ENCODE peak calls at places on chromosomes 11 and 22, in nine cellular contexts. One of them, this sample, is unnamed.

GRCh38 chr11:75555079-75555811 is 6.8 kb upstream of the SERPINH1 start:
- DNase-seq in endothelial cell: no peak
- DNase-seq in MCF 10A: no peak
- DNase-seq in type B pancreatic cell: no peak
- DNase-seq in RWPE1: no peak
- DNase-seq in lower lobe of right lung: no peak
- DNase-seq in right atrium auricular region: no peak
- DNase-seq in sigmoid colon: peak
- DNase-seq in fibroblast of lung: no peak
- DNase-seq in this sample: no peak

GRCh38 chr11:12287009-12287373 is 90.4 kb upstream of the PARVA start:
- DNase-seq in right atrium auricular region: peak
- DNase-seq in fibroblast of lung: peak
- DNase-seq in MCF 10A: peak
- DNase-seq in sigmoid colon: peak
- DNase-seq in endothelial cell: no peak
- DNase-seq in RWPE1: peak
- DNase-seq in type B pancreatic cell: no peak
- DNase-seq in lower lobe of right lung: no peak
- DNase-seq in this sample: no peak

GRCh38 chr11:133796043-133796795 is 49.1 kb downstream of the SPATA19 start:
- DNase-seq in lower lobe of right lung: no peak
- DNase-seq in endothelial cell: no peak
- DNase-seq in type B pancreatic cell: no peak
- DNase-seq in sigmoid colon: no peak
- DNase-seq in right atrium auricular region: no peak
- DNase-seq in fibroblast of lung: no peak
- DNase-seq in MCF 10A: no peak
- DNase-seq in RWPE1: no peak
- DNase-seq in this sample: no peak

GRCh38 chr11:108698844-108699642 is 34.2 kb downstream of the DDX10 start:
- DNase-seq in RWPE1: peak
- DNase-seq in type B pancreatic cell: no peak
- DNase-seq in lower lobe of right lung: no peak
- DNase-seq in sigmoid colon: no peak
- DNase-seq in MCF 10A: peak
- DNase-seq in fibroblast of lung: peak
- DNase-seq in right atrium auricular region: no peak
- DNase-seq in endothelial cell: no peak
- DNase-seq in this sample: no peak

GRCh38 chr22:44151661-44152060 is 29.1 kb upstream of the PARVG start:
- DNase-seq in fibroblast of lung: peak
- DNase-seq in type B pancreatic cell: no peak
- DNase-seq in RWPE1: peak
- DNase-seq in lower lobe of right lung: no peak
- DNase-seq in MCF 10A: peak
- DNase-seq in right atrium auricular region: no peak
- DNase-seq in endothelial cell: no peak
- DNase-seq in sigmoid colon: no peak
- DNase-seq in this sample: no peak

GRCh38 chr11:97909544-97910394 is 1111.0 kb upstream of the CNTN5 start:
- DNase-seq in endothelial cell: no peak
- DNase-seq in lower lobe of right lung: no peak
- DNase-seq in RWPE1: no peak
- DNase-seq in fibroblast of lung: peak
- DNase-seq in type B pancreatic cell: no peak
- DNase-seq in right atrium auricular region: no peak
- DNase-seq in MCF 10A: no peak
- DNase-seq in sigmoid colon: no peak
- DNase-seq in this sample: no peak

GRCh38 chr11:829116-829945 is 1.6 kb downstream of the CRACR2B start:
- DNase-seq in type B pancreatic cell: no peak
- DNase-seq in sigmoid colon: no peak
- DNase-seq in lower lobe of right lung: no peak
- DNase-seq in fibroblast of lung: no peak
- DNase-seq in RWPE1: no peak
- DNase-seq in endothelial cell: peak
- DNase-seq in MCF 10A: no peak
- DNase-seq in right atrium auricular region: no peak
- DNase-seq in this sample: no peak

GRCh38 chr11:101327908-101328307 is 198.3 kb upstream of the PGR start:
- DNase-seq in type B pancreatic cell: no peak
- DNase-seq in lower lobe of right lung: no peak
- DNase-seq in MCF 10A: peak
- DNase-seq in right atrium auricular region: no peak
- DNase-seq in sigmoid colon: no peak
- DNase-seq in RWPE1: no peak
- DNase-seq in endothelial cell: no peak
- DNase-seq in fibroblast of lung: no peak
- DNase-seq in this sample: no peak

GRCh38 chr11:2693851-2694261 is 5.9 kb downstream of the KCNQ1OT1 start:
- DNase-seq in MCF 10A: no peak
- DNase-seq in endothelial cell: no peak
- DNase-seq in lower lobe of right lung: no peak
- DNase-seq in sigmoid colon: peak
- DNase-seq in RWPE1: no peak
- DNase-seq in type B pancreatic cell: no peak
- DNase-seq in fibroblast of lung: no peak
- DNase-seq in right atrium auricular region: no peak
- DNase-seq in this sample: no peak

GRCh38 chr11:113387605-113388211 is at the start of gene ANKK1:
- DNase-seq in type B pancreatic cell: no peak
- DNase-seq in fibroblast of lung: no peak
- DNase-seq in lower lobe of right lung: no peak
- DNase-seq in right atrium auricular region: no peak
- DNase-seq in MCF 10A: peak
- DNase-seq in sigmoid colon: no peak
- DNase-seq in endothelial cell: peak
- DNase-seq in RWPE1: no peak
- DNase-seq in this sample: no peak

GRCh38 chr22:38180841-38181452 is 683 bp downstream of the PLA2G6 start:
- DNase-seq in endothelial cell: no peak
- DNase-seq in sigmoid colon: no peak
- DNase-seq in type B pancreatic cell: no peak
- DNase-seq in fibroblast of lung: no peak
- DNase-seq in MCF 10A: peak
- DNase-seq in lower lobe of right lung: peak
- DNase-seq in right atrium auricular region: no peak
- DNase-seq in RWPE1: no peak
- DNase-seq in this sample: no peak

GRCh38 chr22:37244922-37245722 is 1.1 kb upstream of the RAC2 start:
- DNase-seq in lower lobe of right lung: peak
- DNase-seq in endothelial cell: no peak
- DNase-seq in fibroblast of lung: no peak
- DNase-seq in MCF 10A: no peak
- DNase-seq in RWPE1: no peak
- DNase-seq in type B pancreatic cell: no peak
- DNase-seq in sigmoid colon: no peak
- DNase-seq in right atrium auricular region: no peak
- DNase-seq in this sample: no peak

GRCh38 chr22:17806437-17806836 is 32.2 kb upstream of the BID start:
- DNase-seq in RWPE1: no peak
- DNase-seq in sigmoid colon: no peak
- DNase-seq in MCF 10A: no peak
- DNase-seq in type B pancreatic cell: no peak
- DNase-seq in right atrium auricular region: no peak
- DNase-seq in lower lobe of right lung: no peak
- DNase-seq in fibroblast of lung: no peak
- DNase-seq in endothelial cell: no peak
- DNase-seq in this sample: no peak

GRCh38 chr11:27166130-27166529 is 125.5 kb downstream of the BBOX1 start:
- DNase-seq in type B pancreatic cell: no peak
- DNase-seq in right atrium auricular region: no peak
- DNase-seq in MCF 10A: no peak
- DNase-seq in lower lobe of right lung: no peak
- DNase-seq in fibroblast of lung: no peak
- DNase-seq in endothelial cell: no peak
- DNase-seq in sigmoid colon: no peak
- DNase-seq in RWPE1: no peak
- DNase-seq in this sample: no peak

GRCh38 chr22:24707477-24707816 is 67.1 kb downstream of the PIWIL3 start:
- DNase-seq in endothelial cell: no peak
- DNase-seq in type B pancreatic cell: no peak
- DNase-seq in MCF 10A: no peak
- DNase-seq in lower lobe of right lung: no peak
- DNase-seq in fibroblast of lung: no peak
- DNase-seq in right atrium auricular region: no peak
- DNase-seq in RWPE1: no peak
- DNase-seq in sigmoid colon: no peak
- DNase-seq in this sample: no peak

DNA sequence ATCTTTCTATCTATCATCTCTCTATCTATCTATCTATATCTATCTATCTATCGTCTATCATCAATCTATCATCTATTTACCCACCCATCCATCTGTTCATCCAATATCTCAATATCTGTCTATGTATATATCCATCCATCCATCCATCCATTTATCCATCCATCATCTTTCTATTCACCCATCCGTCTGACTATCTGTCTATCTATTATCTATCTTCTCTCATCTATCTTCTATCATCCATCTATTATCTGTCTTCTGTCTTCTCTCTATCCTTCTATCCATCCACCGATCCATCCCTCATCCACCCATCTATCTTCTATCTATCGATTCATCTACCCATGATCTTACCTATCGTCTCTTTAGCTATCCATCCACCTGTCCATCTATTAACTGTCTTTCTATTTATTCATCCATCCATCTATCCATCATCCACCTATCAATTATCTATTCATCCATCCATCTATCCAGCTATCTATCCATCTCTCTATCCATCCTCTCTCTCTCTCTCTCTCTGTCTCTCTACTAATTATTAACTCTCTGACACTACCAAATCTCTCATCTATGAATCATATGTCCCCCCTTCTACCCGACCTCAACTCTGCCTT is 89.1 kb downstream of the DHCR7 start:
- DNase-seq in right atrium auricular region: no peak
- DNase-seq in endothelial cell: no peak
- DNase-seq in fibroblast of lung: no peak
- DNase-seq in sigmoid colon: no peak
- DNase-seq in type B pancreatic cell: no peak
- DNase-seq in RWPE1: no peak
- DNase-seq in lower lobe of right lung: no peak
- DNase-seq in MCF 10A: no peak
- DNase-seq in this sample: no peak
- TF ChIP-seq CTCF in right atrium auricular region: no peak
- TF ChIP-seq CTCF in endothelial cell: no peak
- TF ChIP-seq CTCF in fibroblast of lung: no peak
- TF ChIP-seq CTCF in sigmoid colon: no peak
- TF ChIP-seq CTCF in type B pancreatic cell: no peak
- TF ChIP-seq CTCF in RWPE1: no peak
- TF ChIP-seq CTCF in lower lobe of right lung: no peak
- TF ChIP-seq CTCF in MCF 10A: no peak
- TF ChIP-seq CTCF in this sample: no peak

GRCh38 chr11:69640995-69641581 is at the start of gene CCND1:
- DNase-seq in endothelial cell: peak
- DNase-seq in fibroblast of lung: peak
- DNase-seq in RWPE1: peak
- DNase-seq in right atrium auricular region: peak
- DNase-seq in lower lobe of right lung: peak
- DNase-seq in type B pancreatic cell: peak
- DNase-seq in MCF 10A: peak
- DNase-seq in sigmoid colon: peak
- DNase-seq in this sample: no peak
- TF ChIP-seq CTCF in endothelial cell: no peak
- TF ChIP-seq CTCF in fibroblast of lung: no peak
- TF ChIP-seq CTCF in RWPE1: peak
- TF ChIP-seq CTCF in right atrium auricular region: peak
- TF ChIP-seq CTCF in lower lobe of right lung: peak
- TF ChIP-seq CTCF in type B pancreatic cell: peak
- TF ChIP-seq CTCF in MCF 10A: no peak
- TF ChIP-seq CTCF in sigmoid colon: no peak
- TF ChIP-seq CTCF in this sample: no peak

GRCh38 chr11:95231126-95231880 is at the start of gene SESN3:
- DNase-seq in RWPE1: peak
- DNase-seq in fibroblast of lung: peak
- DNase-seq in sigmoid colon: peak
- DNase-seq in right atrium auricular region: peak
- DNase-seq in MCF 10A: peak
- DNase-seq in lower lobe of right lung: peak
- DNase-seq in type B pancreatic cell: peak
- DNase-seq in endothelial cell: peak
- DNase-seq in this sample: peak
- TF ChIP-seq CTCF in RWPE1: peak
- TF ChIP-seq CTCF in fibroblast of lung: no peak
- TF ChIP-seq CTCF in sigmoid colon: no peak
- TF ChIP-seq CTCF in right atrium auricular region: peak
- TF ChIP-seq CTCF in MCF 10A: no peak
- TF ChIP-seq CTCF in lower lobe of right lung: no peak
- TF ChIP-seq CTCF in type B pancreatic cell: no peak
- TF ChIP-seq CTCF in endothelial cell: no peak
- TF ChIP-seq CTCF in this sample: no peak

DNA sequence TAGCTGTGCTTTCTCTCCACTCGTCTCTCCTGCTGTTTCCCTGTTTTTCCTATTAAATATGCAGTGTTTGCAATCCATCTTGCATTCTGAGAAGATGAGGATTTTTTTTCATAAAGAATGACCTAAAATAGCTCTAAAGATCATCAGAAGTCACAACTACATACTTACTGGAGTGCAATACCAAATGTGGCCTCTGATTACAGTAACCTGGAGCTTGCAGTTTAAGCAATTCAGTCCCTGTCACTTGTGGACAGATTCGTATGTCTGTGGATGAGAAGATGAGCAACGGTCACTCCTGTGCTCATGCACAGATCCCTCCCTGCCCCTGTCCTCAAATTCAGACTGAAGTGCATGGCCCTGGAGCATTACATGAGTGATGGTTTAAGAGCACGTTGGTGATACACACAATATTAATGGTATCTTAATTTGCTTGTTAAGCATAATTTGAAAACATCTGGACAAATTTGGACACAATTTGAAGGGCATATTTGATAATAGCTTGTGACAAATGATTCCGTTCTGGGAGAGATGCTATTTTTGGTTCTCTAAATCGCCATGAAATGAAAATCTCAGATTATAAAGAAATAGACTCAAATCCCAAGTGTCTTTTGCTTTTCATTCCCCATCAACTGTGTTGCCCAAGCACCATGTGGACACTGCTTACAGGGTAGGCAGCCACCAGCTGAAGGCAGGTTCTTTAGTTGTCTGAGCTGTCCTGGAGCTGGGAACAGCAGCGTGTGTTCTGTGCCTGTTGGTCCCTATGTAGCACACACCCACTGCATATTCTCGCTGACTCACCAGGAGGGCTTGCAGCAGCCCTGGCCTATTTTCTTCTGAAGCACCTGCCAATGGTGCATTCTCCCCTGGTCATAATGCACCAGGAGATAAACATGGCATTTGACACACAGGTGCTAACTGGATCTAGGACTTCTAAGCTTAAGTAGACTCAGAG is 32.6 kb upstream of the PRAME start:
- DNase-seq in endothelial cell: no peak
- DNase-seq in fibroblast of lung: peak
- DNase-seq in type B pancreatic cell: no peak
- DNase-seq in lower lobe of right lung: no peak
- DNase-seq in RWPE1: no peak
- DNase-seq in sigmoid colon: no peak
- DNase-seq in right atrium auricular region: no peak
- DNase-seq in MCF 10A: no peak
- DNase-seq in this sample: no peak
- TF ChIP-seq CTCF in endothelial cell: peak
- TF ChIP-seq CTCF in fibroblast of lung: no peak
- TF ChIP-seq CTCF in type B pancreatic cell: peak
- TF ChIP-seq CTCF in lower lobe of right lung: no peak
- TF ChIP-seq CTCF in RWPE1: no peak
- TF ChIP-seq CTCF in sigmoid colon: no peak
- TF ChIP-seq CTCF in right atrium auricular region: peak
- TF ChIP-seq CTCF in MCF 10A: no peak
- TF ChIP-seq CTCF in this sample: no peak

GRCh38 chr11:60625262-60625661 is 74.2 kb upstream of the MS4A8 start:
- DNase-seq in right atrium auricular region: no peak
- DNase-seq in sigmoid colon: no peak
- DNase-seq in RWPE1: peak
- DNase-seq in MCF 10A: peak
- DNase-seq in fibroblast of lung: peak
- DNase-seq in endothelial cell: no peak
- DNase-seq in lower lobe of right lung: no peak
- DNase-seq in type B pancreatic cell: no peak
- DNase-seq in this sample: no peak
- TF ChIP-seq CTCF in right atrium auricular region: no peak
- TF ChIP-seq CTCF in sigmoid colon: no peak
- TF ChIP-seq CTCF in RWPE1: peak
- TF ChIP-seq CTCF in MCF 10A: peak
- TF ChIP-seq CTCF in fibroblast of lung: peak
- TF ChIP-seq CTCF in endothelial cell: peak
- TF ChIP-seq CTCF in lower lobe of right lung: peak
- TF ChIP-seq CTCF in type B pancreatic cell: peak
- TF ChIP-seq CTCF in this sample: no peak

This sample was measured in natural killer cell.